ENCODE peak calls at places on chromosomes 3 and 15, in five cellular contexts. U, F, M, J and G are unnamed samples.

GRCh38 chr15:30872341-30872748 is 31.4 kb upstream of the FAN1 start:
- DNase-seq in U (no peak), M (no peak), F (no peak), J (no peak), G (no peak)

GRCh38 chr3:1275495-1275894 is 182.7 kb downstream of the CNTN6 start:
- DNase-seq in M (no peak), U (no peak), J (no peak), F (no peak), G (no peak)

GRCh38 chr3:71973337-71974030 is 188.5 kb upstream of the PROK2 start:
- DNase-seq in J (no peak), U (no peak), M (no peak), F (no peak), G (no peak)

GRCh38 chr3:127740136-127740915 is 67.6 kb downstream of the ABTB1 start:
- DNase-seq in U (no peak), M (no peak), J (no peak), F (no peak), G (no peak)

GRCh38 chr3:196708467-196708866 is 3.6 kb downstream of the CEP19 start:
- DNase-seq in M (no peak), F (no peak), J (no peak), U (no peak), G (no peak)

GRCh38 chr15:78127882-78128281 is 3.4 kb downstream of the CIB2 start:
- DNase-seq in U (no peak), J (no peak), F (no peak), M (no peak), G (no peak)

GRCh38 chr15:66651913-66652642 is 50.0 kb upstream of the SMAD6 start:
- DNase-seq in M (no peak), F (no peak), U (no peak), J (no peak), G (no peak)

GRCh38 chr15:83092309-83092976 is 15.0 kb upstream of the TM6SF1 start:
- DNase-seq in F (no peak), M (no peak), J (no peak), U (peak), G (no peak)

GRCh38 chr3:52190294-52190841 is 7.6 kb upstream of the ALAS1 start:
- DNase-seq in F (no peak), M (no peak), J (no peak), U (no peak), G (no peak)

GRCh38 chr3:57093489-57093888 is 33.0 kb downstream of the SPATA12 start:
- DNase-seq in F (no peak), U (no peak), M (no peak), J (no peak), G (no peak)

GRCh38 chr3:159249472-159250131 is 447.7 kb downstream of the MFSD1 start:
- DNase-seq in F (no peak), J (no peak), M (no peak), U (no peak), G (no peak)

GRCh38 chr3:29555590-29555989 is 274.7 kb downstream of the RBMS3 start:
- DNase-seq in F (no peak), U (no peak), M (no peak), J (no peak), G (no peak)
- TF ChIP-seq YY1 in F (no peak), U (no peak), M (no peak), J (no peak), G (no peak)

DNA sequence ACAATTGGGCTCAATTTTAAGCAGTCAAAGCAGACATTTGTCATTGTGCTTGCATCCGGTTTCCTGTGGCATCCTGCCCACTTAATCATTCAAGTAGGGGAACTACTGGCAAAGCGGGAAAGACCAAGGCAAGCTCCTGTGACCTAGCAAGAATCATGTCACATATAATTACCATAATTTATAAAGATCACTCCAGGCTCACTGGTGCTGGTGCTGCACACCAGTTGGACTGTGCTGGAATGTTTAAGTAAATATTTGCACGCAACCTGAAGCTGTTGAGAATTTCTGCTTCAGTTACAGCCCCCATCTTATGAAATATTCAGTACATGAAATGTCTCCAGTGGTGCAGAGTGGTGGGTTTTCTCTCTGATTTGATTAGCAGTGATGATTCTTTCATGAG is 621.4 kb upstream of the EPHA6 start:
- DNase-seq in F (no peak), M (no peak), J (no peak), U (no peak), G (no peak)
- TF ChIP-seq YY1 in F (no peak), M (no peak), J (no peak), U (no peak), G (no peak)

DNA sequence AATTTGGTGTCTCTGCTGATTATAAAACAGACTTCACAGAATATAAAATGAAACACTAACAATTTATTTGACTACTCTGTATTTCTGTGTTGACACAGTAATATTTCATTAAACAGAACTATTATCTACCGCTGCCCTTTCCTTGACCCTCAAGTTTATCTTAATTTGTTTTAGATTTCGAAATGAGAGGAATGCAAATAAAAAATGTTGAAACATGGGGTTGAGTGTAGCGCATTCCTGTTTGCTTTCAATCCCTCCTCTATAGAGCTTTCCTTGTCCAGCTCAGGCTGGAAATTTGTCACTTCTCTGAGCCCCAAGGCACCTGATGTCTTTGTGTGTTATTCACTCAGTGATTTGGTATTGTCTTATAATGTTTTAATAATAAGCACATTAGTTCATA is 550.2 kb downstream of the ZBBX start:
- DNase-seq in U (no peak), F (no peak), J (no peak), M (no peak), G (no peak)
- TF ChIP-seq YY1 in U (no peak), F (no peak), J (no peak), M (no peak), G (no peak)

DNA sequence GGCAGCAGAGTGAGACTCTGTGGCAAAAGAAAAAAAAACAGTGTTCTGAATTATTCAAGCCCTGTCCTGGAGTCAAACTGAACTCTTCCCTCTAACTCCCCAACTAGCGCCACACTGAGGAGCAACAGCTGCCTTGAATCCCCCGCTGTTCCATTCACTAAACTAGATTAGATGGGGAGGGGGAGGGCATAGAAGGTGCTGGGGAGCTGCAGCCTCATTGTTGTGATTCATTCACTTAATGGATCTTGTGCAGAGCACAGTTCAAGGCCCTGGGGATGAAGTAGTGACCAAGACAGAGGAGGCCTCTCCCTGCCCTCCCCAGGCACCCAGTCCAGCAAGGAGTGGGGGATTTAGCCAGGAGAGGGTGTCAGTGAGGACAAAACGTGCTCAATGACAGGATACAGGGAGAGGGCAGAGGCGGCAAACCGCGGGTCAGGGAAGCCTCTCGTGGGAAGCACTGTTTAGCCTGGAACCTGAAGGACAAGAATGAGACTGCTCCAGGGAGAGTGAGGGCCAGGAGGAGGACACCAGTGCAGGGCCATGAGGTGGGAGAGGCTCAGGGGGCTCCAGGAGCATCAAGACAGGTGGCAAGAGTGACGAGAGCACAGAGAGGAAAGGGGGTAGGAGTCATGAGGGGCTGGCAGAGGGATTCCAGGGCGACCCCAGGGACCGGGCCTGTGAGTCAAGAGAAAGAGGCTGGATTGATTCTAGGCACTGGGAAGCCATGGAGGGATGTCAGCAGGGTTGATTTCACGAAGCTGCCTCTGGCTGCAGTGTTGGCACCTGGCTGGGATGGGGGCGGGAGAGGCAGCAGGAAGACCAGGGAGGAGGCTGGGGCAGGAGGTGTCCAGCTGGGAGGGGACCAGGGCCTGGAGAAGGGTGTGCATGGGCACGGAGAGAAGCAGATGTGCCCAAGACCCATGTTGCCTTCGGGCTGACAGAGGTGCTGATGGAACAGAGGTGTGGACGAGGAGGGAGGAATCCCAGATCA is 31.4 kb downstream of the ALS2CL start:
- DNase-seq in M (peak), U (no peak), J (no peak), F (peak), G (no peak)
- TF ChIP-seq YY1 in M (no peak), U (no peak), J (no peak), F (no peak), G (no peak)

GRCh38 chr3:124858275-124858674 is 28.9 kb downstream of the ITGB5 start:
- DNase-seq in U (no peak), F (no peak), M (no peak), J (no peak), G (no peak)

GRCh38 chr3:124861041-124861440 is 26.1 kb downstream of the ITGB5 start:
- DNase-seq in M (no peak), U (no peak), F (no peak), J (no peak), G (no peak)

GRCh38 chr3:124859025-124859424 is 28.1 kb downstream of the ITGB5 start:
- DNase-seq in F (no peak), M (no peak), J (no peak), U (no peak), G (no peak)

GRCh38 chr3:124860599-124860998 is 26.6 kb downstream of the ITGB5 start:
- DNase-seq in M (no peak), J (no peak), U (no peak), F (no peak), G (peak)

DNA sequence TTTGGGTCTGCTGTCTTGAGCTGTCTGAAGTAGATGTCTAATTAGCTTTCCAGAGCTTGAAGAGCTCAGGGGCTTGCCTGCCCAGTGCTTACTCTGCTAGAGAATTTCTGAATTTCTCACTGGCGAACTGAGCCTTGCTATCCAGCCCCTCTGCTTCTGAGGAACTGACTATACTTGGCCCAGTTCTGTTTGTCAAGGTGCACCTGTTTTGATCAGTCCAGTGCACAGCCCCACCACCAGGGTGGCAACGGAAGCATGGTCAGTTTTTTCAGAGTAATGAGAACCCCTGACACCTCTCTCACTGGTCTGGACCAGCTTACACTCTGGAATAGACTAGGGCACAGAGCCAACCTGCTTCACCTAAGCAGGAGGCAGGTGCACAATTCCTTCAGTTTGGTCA is 25.2 kb downstream of the ITGB5 start:
- DNase-seq in M (no peak), F (no peak), U (no peak), J (no peak), G (no peak)
- TF ChIP-seq YY1 in M (no peak), F (no peak), U (no peak), J (no peak), G (no peak)

GRCh38 chr3:85148056-85148455 is 189.3 kb downstream of the CADM2 start:
- DNase-seq in F (no peak), U (no peak), M (no peak), J (no peak), G (no peak)

DNA sequence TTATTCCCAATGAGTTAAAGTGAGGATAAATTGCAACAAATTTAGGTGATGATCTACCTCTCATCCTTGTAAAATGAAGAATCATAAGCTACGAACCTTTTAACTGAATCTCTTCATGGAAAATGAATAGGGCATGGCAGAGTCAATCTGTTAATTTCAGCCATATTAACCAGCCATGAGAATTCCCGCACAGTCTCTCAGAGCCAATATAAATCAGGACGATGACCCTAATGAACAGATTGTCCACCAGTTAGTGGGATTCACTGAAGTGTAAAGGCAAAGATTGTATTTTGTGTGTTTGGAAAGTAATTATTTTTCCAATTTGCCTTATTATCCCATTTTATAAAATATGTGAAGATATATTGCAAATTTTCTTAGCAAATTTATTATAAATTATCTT is 183.8 kb downstream of the CADM2 start:
- DNase-seq in F (no peak), U (no peak), M (no peak), J (no peak), G (no peak)
- TF ChIP-seq YY1 in F (no peak), U (no peak), M (no peak), J (no peak), G (no peak)

GRCh38 chr15:89423981-89424380 is 72.4 kb downstream of the RHCG start:
- DNase-seq in M (no peak), U (no peak), F (no peak), J (no peak), G (no peak)

GRCh38 chr15:89417206-89417725 is 79.1 kb downstream of the RHCG start:
- DNase-seq in U (no peak), F (no peak), J (no peak), M (no peak), G (no peak)

GRCh38 chr15:89419370-89419984 is 76.9 kb downstream of the RHCG start:
- DNase-seq in J (no peak), F (no peak), M (peak), U (peak), G (no peak)

GRCh38 chr15:89416339-89417183 is 79.8 kb downstream of the RHCG start:
- DNase-seq in F (peak), M (peak), U (peak), J (no peak), G (peak)

DNA sequence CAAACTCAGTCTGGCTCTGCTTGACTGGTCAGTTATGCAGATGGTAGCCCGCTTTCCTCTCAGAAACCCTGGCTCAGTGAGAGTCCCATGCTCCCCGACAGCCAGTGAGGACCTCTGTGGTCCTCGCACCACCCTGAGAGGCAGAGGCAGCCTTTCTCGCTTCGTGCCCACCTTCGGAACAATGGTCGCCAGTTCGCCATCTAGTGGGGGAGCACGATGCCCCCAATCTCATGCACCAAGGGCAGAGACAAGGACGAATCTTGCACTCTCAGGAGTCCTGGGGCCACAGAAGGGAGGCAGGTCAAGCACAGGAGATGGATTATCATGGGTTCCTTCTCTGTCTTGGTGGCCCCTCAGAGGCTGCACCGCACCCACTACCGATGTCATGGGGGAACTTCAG is 75.2 kb downstream of the RHCG start:
- DNase-seq in M (no peak), J (no peak), F (no peak), U (no peak), G (no peak)
- TF ChIP-seq YY1 in M (no peak), J (no peak), F (no peak), U (no peak), G (no peak)

GRCh38 chr3:134425943-134426342 is 51.7 kb upstream of the AMOTL2 start:
- DNase-seq in F (no peak), J (no peak), U (no peak), M (no peak), G (no peak)

GRCh38 chr3:134428396-134428795 is 54.1 kb upstream of the AMOTL2 start:
- DNase-seq in J (no peak), U (no peak), F (no peak), M (peak), G (no peak)

GRCh38 chr3:134426660-134427181 is 52.5 kb upstream of the AMOTL2 start:
- DNase-seq in M (no peak), J (no peak), U (no peak), F (no peak), G (no peak)

GRCh38 chr3:134430174-134430573 is 55.6 kb downstream of the ANAPC13 start:
- DNase-seq in F (no peak), U (no peak), J (no peak), M (no peak), G (no peak)

DNA sequence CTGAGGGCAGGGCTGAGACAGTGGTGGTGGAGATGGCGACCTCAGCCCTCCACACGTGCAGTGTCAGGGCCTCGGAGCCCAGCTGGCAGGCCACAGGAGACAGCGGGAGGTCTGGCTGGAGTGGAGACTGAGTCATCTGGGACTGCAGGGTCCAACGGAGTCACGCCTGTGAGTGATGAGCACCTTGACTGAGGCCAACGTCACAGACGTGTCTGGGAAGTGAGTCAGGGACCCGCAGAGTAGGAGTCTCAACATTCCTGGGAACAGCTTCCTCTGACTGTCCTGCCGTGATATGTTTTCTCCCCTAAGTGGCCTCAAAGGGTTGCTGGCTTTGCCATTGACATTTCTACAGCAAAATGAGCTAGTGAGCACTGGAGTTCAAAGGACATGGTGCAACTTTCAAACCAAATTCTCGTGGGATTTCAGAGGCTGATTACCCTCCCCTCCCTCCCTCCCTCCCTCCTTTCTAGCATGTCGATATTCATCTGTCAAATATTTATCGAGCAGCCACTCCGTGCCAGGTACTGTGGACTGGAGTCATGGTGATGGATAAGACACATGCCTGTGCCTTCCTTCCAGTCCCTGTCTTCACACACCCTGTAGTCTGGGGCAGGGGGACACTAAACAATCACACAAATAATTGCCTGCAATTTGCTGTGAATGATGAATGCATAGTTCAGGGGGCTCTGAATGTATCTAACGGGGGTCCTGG is 53.3 kb upstream of the AMOTL2 start:
- DNase-seq in U (no peak), J (no peak), F (peak), M (no peak), G (peak)
- TF ChIP-seq YY1 in U (no peak), J (no peak), F (no peak), M (no peak), G (no peak)

GRCh38 chr15:70504305-70504951 is 258.9 kb downstream of the UACA start:
- DNase-seq in F (peak), J (no peak), U (no peak), M (no peak), G (no peak)
- TF ChIP-seq YY1 in F (no peak), J (no peak), U (no peak), M (no peak), G (no peak)

DNA sequence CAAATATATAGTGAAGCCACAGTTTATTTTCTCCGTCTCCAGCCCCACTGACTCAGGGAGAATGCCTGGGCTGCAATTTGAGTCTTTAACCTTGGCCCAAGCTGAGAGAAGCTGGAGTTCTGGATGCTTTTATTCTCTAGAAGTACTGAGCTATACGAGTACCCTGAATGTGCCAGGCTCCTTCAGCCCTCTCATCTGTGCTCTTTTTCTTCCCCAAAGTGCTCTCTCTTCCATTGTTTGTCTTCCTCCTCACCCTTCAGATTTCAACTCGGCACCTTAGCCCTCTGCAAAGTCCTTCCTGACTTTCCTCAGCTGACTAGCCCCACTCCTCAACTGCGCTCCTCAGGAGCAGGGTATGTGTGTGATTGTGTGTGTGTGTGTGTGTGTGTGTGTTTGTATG is 75.6 kb upstream of the AGBL1 start:
- DNase-seq in U (no peak), F (no peak), M (no peak), J (no peak), G (no peak)
- TF ChIP-seq YY1 in U (no peak), F (no peak), M (no peak), J (no peak), G (no peak)